ENCODE peak calls at places on chromosomes 3 and 15, in nine cellular contexts. U, L, R, B, M, G, E, J and S are unnamed samples.

GRCh38 chr15:66619152-66619903 is 53.5 kb upstream of the LCTL start:
- ATAC-seq in J (peak), L (peak), U (peak), B (peak), E (peak), G (peak), M (no peak), R (peak), S (no peak)

GRCh38 chr3:175869398-175869797 is 1010.3 kb downstream of the NAALADL2 start:
- ATAC-seq in M (no peak), B (no peak), E (no peak), G (no peak), R (no peak), J (no peak), U (no peak), L (no peak), S (no peak)

GRCh38 chr3:98029083-98029482 is 6.0 kb downstream of the GABRR3 start:
- ATAC-seq in L (no peak), G (no peak), R (no peak), J (no peak), M (peak), E (no peak), U (no peak), B (no peak), S (no peak)

GRCh38 chr15:44289352-44289790 is 852 bp downstream of the GOLM2 start:
- ATAC-seq in L (no peak), M (peak), B (peak), U (no peak), R (no peak), J (no peak), G (no peak), E (no peak), S (no peak)

GRCh38 chr15:90851114-90851513 is 17.3 kb upstream of the FURIN start:
- ATAC-seq in M (peak), G (peak), L (no peak), R (no peak), B (no peak), U (no peak), J (peak), E (no peak), S (no peak)

GRCh38 chr3:15520804-15521572 is 518 bp downstream of the COLQ start:
- ATAC-seq in J (no peak), U (peak), B (no peak), E (no peak), M (no peak), R (no peak), G (no peak), L (no peak), S (no peak)

GRCh38 chr15:63198752-63199250 is 9.4 kb downstream of the RAB8B start:
- ATAC-seq in J (no peak), B (no peak), M (peak), E (peak), R (no peak), U (no peak), L (peak), G (no peak), S (no peak)

GRCh38 chr3:131386429-131386926 is 4.9 kb downstream of the NUDT16 start:
- ATAC-seq in L (no peak), J (no peak), R (peak), B (peak), E (peak), U (no peak), M (no peak), G (peak), S (peak)

GRCh38 chr3:169999433-169999832 is 32.8 kb downstream of the SEC62 start:
- ATAC-seq in J (peak), G (peak), E (no peak), L (no peak), R (no peak), U (no peak), B (no peak), M (peak), S (peak)

GRCh38 chr15:47582283-47582682 is 135.0 kb upstream of the SEMA6D start:
- ATAC-seq in L (no peak), U (no peak), G (no peak), E (no peak), B (no peak), R (no peak), J (no peak), M (no peak), S (no peak)

GRCh38 chr3:14605744-14606143 is 45.8 kb upstream of the CCDC174 start:
- ATAC-seq in L (no peak), E (no peak), U (no peak), M (no peak), B (no peak), G (no peak), R (no peak), J (no peak), S (no peak)

GRCh38 chr3:62184559-62184958 is 188.8 kb downstream of the FEZF2 start:
- ATAC-seq in E (peak), R (no peak), U (no peak), J (no peak), L (no peak), B (no peak), G (no peak), M (no peak), S (no peak)

GRCh38 chr3:189311521-189311920 is 139.8 kb downstream of the TPRG1 start:
- ATAC-seq in G (no peak), R (no peak), M (no peak), J (no peak), E (no peak), L (no peak), B (no peak), U (peak), S (no peak)

GRCh38 chr15:50108446-50108845 is 10.6 kb downstream of the ATP8B4 start:
- ATAC-seq in U (no peak), G (no peak), R (no peak), E (no peak), B (peak), J (no peak), L (no peak), M (no peak), S (no peak)

GRCh38 chr3:138460536-138461205 is 26.3 kb downstream of the ESYT3 start:
- ATAC-seq in E (no peak), G (no peak), L (no peak), U (no peak), J (no peak), B (peak), R (no peak), M (no peak), S (no peak)

GRCh38 chr15:58348095-58348812 is 83.5 kb upstream of the LIPC start:
- ATAC-seq in G (no peak), L (no peak), R (no peak), J (peak), U (no peak), M (peak), B (no peak), E (no peak), S (no peak)

GRCh38 chr3:55939287-55939686 is 452.2 kb upstream of the WNT5A start:
- ATAC-seq in L (no peak), M (no peak), G (no peak), B (no peak), E (no peak), R (no peak), J (no peak), U (no peak), S (no peak)

GRCh38 chr3:9876991-9877390 is 3.1 kb downstream of the CIDEC start:
- ATAC-seq in J (peak), G (peak), L (no peak), B (no peak), U (no peak), M (no peak), R (no peak), E (no peak), S (peak)

GRCh38 chr3:29331035-29331434 is 50.2 kb downstream of the RBMS3 start:
- ATAC-seq in M (no peak), R (no peak), G (no peak), B (peak), J (no peak), E (no peak), U (peak), L (peak), S (no peak)